ENCODE peak calls at places on chromosomes 7 and 10, in eight cellular contexts. M is tibial artery, D is dorsolateral prefrontal cortex, U is OCI-LY7, E is stomach, F is left ventricle myocardium inferior, R is suprapubic skin, G is thyroid gland. X is an unnamed sample.

GRCh38 chr10:57952741-57953140 is 315.0 kb downstream of the IPMK start:
- DNase-seq in M (no peak), D (no peak), U (no peak), E (no peak), F (no peak), R (no peak), G (no peak), X (no peak)

GRCh38 chr7:34070486-34071323 is 165.4 kb downstream of the BMPER start:
- DNase-seq in M (no peak), D (no peak), U (no peak), E (no peak), F (no peak), R (no peak), G (no peak), X (no peak)

GRCh38 chr10:74913321-74913980 is 87.1 kb downstream of the KAT6B start:
- DNase-seq in M (no peak), D (no peak), U (no peak), E (no peak), F (no peak), R (no peak), G (no peak), X (no peak)

GRCh38 chr7:101919363-101920115 is 102.1 kb downstream of the CUX1 start:
- DNase-seq in M (no peak), D (no peak), U (no peak), E (no peak), F (no peak), R (no peak), G (no peak), X (no peak)

GRCh38 chr10:63703113-63703670 is 182.0 kb downstream of the REEP3 start:
- DNase-seq in M (no peak), D (no peak), U (peak), E (no peak), F (no peak), R (no peak), G (no peak), X (no peak)

GRCh38 chr7:24911213-24911603 is 68.8 kb downstream of the OSBPL3 start:
- DNase-seq in M (no peak), D (no peak), U (peak), E (no peak), F (no peak), R (no peak), G (no peak), X (no peak)

GRCh38 chr7:87316846-87317545 is 28.5 kb upstream of the CROT start:
- DNase-seq in M (no peak), D (no peak), U (no peak), E (no peak), F (no peak), R (no peak), G (no peak), X (no peak)

GRCh38 chr10:129759214-129760002 is 204.7 kb downstream of the EBF3 start:
- DNase-seq in M (peak), D (peak), U (no peak), E (peak), F (no peak), R (peak), G (no peak), X (no peak)

GRCh38 chr10:124403548-124403947 is 15.2 kb downstream of the OAT start:
- DNase-seq in M (no peak), D (no peak), U (peak), E (peak), F (no peak), R (peak), G (no peak), X (no peak)

GRCh38 chr7:3013975-3014792 is 29.5 kb downstream of the CARD11 start:
- DNase-seq in M (no peak), D (no peak), U (no peak), E (no peak), F (peak), R (no peak), G (no peak), X (no peak)

GRCh38 chr10:44261710-44262455 is 123.0 kb downstream of the CXCL12 start:
- DNase-seq in M (peak), D (no peak), U (no peak), E (no peak), F (no peak), R (no peak), G (no peak), X (no peak)

GRCh38 chr10:8192301-8192700 is 137.8 kb downstream of the GATA3 start:
- DNase-seq in M (no peak), D (no peak), U (no peak), E (no peak), F (no peak), R (no peak), G (no peak), X (no peak)

DNA sequence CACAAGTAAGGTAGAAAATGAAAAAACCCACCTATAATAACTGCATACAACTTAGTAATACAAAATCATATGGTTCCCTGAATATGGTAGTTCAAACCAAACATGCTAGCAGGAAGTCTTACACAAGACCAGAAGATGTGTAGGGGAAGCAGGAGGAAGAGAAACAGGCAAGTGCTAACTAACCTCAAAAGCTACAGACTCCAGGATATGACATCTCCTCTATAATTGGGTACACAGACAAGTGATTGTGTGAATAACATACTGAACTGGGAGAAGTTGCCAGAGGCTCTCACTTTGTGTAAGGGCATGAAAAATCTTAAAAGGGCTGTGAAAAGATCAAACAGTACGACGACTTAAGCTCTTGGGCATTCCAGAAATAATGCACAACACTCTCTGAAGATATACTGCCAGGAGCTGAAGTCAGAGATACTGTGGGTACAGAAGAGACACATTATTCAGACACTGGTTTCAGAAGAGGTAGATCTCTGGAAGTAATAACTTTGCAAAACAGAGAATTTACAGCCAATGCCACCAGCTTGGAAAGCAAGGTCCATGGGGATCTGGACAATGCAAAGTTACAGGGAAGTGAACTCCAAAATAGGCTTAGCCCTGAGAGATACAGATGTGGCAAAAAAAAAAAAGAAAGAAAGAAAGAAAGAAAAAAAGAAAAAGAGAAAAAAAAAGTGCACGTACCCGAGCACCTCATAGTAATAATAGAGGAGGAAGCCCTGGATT is 767.2 kb downstream of the TNS3 start:
- DNase-seq in M (no peak), D (no peak), U (no peak), E (no peak), F (no peak), R (no peak), G (no peak), X (no peak)
- TF ChIP-seq CTCF in M (no peak), D (no peak), U (no peak), E (no peak), F (no peak), R (no peak), G (no peak), X (no peak)

GRCh38 chr10:5911670-5912069 is 21.6 kb downstream of the FBH1 start:
- DNase-seq in M (peak), D (no peak), U (no peak), E (no peak), F (no peak), R (peak), G (no peak), X (no peak)

GRCh38 chr10:5915451-5915850 is 25.4 kb downstream of the FBH1 start:
- DNase-seq in M (peak), D (no peak), U (no peak), E (no peak), F (no peak), R (no peak), G (no peak), X (no peak)

GRCh38 chr10:5910323-5911100 is 20.5 kb downstream of the FBH1 start:
- DNase-seq in M (peak), D (no peak), U (no peak), E (no peak), F (peak), R (peak), G (no peak), X (no peak)

GRCh38 chr10:5917305-5917704 is 27.3 kb downstream of the FBH1 start:
- DNase-seq in M (peak), D (no peak), U (no peak), E (no peak), F (no peak), R (no peak), G (no peak), X (no peak)

GRCh38 chr10:5913736-5914135 is 23.7 kb downstream of the FBH1 start:
- DNase-seq in M (no peak), D (no peak), U (no peak), E (no peak), F (no peak), R (no peak), G (no peak), X (no peak)
- H3K27ac ChIP-seq in M (no peak), D (no peak), U (no peak), E (no peak), F (no peak), R (no peak), G (no peak), X (no peak)

DNA sequence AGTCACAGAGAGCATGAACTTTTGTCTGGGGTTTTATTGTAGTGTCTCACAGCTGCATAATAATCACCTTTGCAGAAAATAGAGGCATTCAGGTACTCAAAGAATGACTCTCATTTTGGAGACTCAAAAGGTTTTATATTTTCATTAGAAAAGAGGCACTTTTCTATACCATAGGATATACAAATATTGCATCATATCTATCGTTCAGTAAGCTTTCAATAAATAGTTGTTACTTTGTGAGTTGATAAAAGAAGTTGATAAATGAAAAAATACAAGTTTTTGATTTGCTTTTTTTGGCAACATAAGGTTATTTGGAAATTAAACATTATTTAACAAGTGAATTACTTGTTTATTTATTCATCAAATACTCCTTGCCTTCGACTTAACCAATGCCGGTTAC is 279.9 kb downstream of the ARL4A start:
- DNase-seq in M (no peak), D (no peak), U (no peak), E (no peak), F (no peak), R (no peak), G (no peak), X (no peak)
- TF ChIP-seq CTCF in M (no peak), D (no peak), U (no peak), E (no peak), F (no peak), R (no peak), G (no peak), X (no peak)

DNA sequence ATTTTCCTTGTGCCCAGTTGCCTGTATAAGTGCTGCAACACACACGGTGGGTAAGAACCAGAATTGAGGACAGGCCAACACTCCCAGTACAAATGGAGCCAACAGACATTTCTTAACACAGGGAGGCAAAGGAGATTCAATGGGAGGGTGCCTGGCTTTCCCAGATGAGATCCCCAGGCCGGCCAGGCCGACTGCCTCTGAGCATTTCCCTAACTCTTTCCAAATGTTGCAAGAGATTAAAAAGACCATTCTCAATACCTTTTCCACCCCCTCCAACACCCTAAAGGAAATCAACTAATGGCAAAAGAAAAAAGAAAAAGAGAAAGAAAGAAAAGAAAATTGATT is 3.9 kb downstream of the HOXA11 start:
- DNase-seq in M (peak), D (no peak), U (no peak), E (no peak), F (no peak), R (peak), G (no peak), X (no peak)
- H3K27ac ChIP-seq in M (peak), D (no peak), U (no peak), E (no peak), F (no peak), R (no peak), G (no peak), X (no peak)

GRCh38 chr7:155806096-155806871 is 6.0 kb downstream of the SHH start:
- DNase-seq in M (no peak), D (no peak), U (no peak), E (no peak), F (no peak), R (no peak), G (no peak), X (no peak)
- TF ChIP-seq CTCF in M (no peak), D (no peak), U (no peak), E (no peak), F (no peak), R (no peak), G (no peak), X (no peak)

GRCh38 chr10:62076872-62077271 is 175.4 kb downstream of the ARID5B start:
- DNase-seq in M (no peak), D (no peak), U (no peak), E (no peak), F (no peak), R (no peak), G (no peak), X (no peak)

GRCh38 chr10:62075912-62076311 is 174.4 kb downstream of the ARID5B start:
- DNase-seq in M (no peak), D (no peak), U (no peak), E (no peak), F (no peak), R (no peak), G (no peak), X (no peak)

GRCh38 chr10:62073429-62073828 is 171.9 kb downstream of the ARID5B start:
- DNase-seq in M (no peak), D (no peak), U (no peak), E (no peak), F (no peak), R (no peak), G (no peak), X (no peak)

GRCh38 chr10:62077330-62078015 is 176.0 kb downstream of the ARID5B start:
- DNase-seq in M (no peak), D (no peak), U (no peak), E (no peak), F (no peak), R (no peak), G (no peak), X (no peak)

DNA sequence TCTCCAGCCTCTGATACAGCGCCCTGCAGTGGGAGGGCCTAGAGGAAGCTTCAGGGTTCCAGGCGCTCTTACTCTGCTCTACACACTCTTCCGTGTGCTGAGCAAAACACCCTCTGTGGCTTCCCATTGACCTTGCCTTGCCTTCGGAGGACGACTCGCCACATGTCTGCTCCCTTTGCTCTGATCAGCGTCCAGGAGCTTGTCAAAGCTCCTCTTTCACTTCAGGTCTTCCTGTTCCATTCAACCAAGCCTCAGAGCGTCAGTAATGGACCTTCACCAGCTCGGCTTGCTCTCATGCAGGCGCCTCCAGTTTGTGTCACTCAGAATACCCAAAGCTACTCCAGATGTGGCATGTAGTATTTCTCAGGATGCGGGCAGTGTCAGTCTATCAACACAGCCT is 173.9 kb downstream of the ARID5B start:
- DNase-seq in M (no peak), D (no peak), U (no peak), E (no peak), F (no peak), R (no peak), G (no peak), X (no peak)
- H3K27ac ChIP-seq in M (peak), D (peak), U (no peak), E (no peak), F (peak), R (peak), G (no peak), X (no peak)